ENCODE peak calls at places on chromosomes 13 and 19, in four cellular contexts. Z is Panc1, D is NCI-H1092 treated with DMSO at 0.1 percent for 48 hours, L is MM.1S. G is an unnamed sample.

GRCh38 chr19:41808663-41809566 is 12.5 kb downstream of the CEACAM3 start:
- DNase-seq in L (no peak), D (no peak), Z (no peak), G (peak)

GRCh38 chr13:50686547-50686946 is 156.9 kb downstream of the DLEU7 start:
- DNase-seq in D (no peak), Z (no peak), L (no peak), G (no peak)

GRCh38 chr13:100443998-100444328 is 144.6 kb downstream of the GGACT start:
- DNase-seq in Z (no peak), L (no peak), D (no peak), G (no peak)

GRCh38 chr13:30038884-30039283 is 188.5 kb upstream of the UBL3 start:
- DNase-seq in L (no peak), Z (no peak), D (no peak), G (no peak)

GRCh38 chr13:58994077-58994476 is 1169.7 kb downstream of the DIAPH3 start:
- DNase-seq in L (no peak), Z (no peak), D (no peak), G (no peak)

GRCh38 chr13:65111223-65111622 is 2118.9 kb downstream of the PCDH9 start:
- DNase-seq in L (no peak), Z (no peak), D (no peak), G (no peak)

GRCh38 chr13:51960766-51961165 is 50.5 kb downstream of the ATP7B start:
- DNase-seq in Z (no peak), D (no peak), L (no peak), G (no peak)

GRCh38 chr19:47489072-47489914 is 5.3 kb upstream of the KPTN start:
- DNase-seq in Z (no peak), L (no peak), D (no peak), G (no peak)

GRCh38 chr19:17075860-17076538 is 422 bp downstream of the MYO9B start:
- DNase-seq in L (peak), Z (no peak), D (peak), G (peak)

GRCh38 chr13:88622362-88622973 is 951.3 kb downstream of the SLITRK5 start:
- DNase-seq in D (no peak), Z (no peak), L (peak), G (no peak)

GRCh38 chr19:56477429-56478338 is 539 bp upstream of the ZNF667 start:
- DNase-seq in L (no peak), D (peak), Z (no peak), G (peak)